ENCODE peak calls at places on chromosomes 11 and 22, in five cellular contexts. U is ecto neural progenitor cell; E is NCI-H1417; H is H7; C is stimulated activated CD4-positive, alpha-beta T cell treated with anti-CD3 and anti-CD28 coated beads, TNF-alpha, amount 100 ng/mL, for 24 hours. B is an unnamed sample.

GRCh38 chr11:23205156-23205871 is 345.0 kb upstream of the CCDC179 start:
- DNase-seq in C (no peak), U (no peak), E (no peak), H (no peak), B (no peak)

GRCh38 chr11:95593101-95593500 is 196.5 kb downstream of the FAM76B start:
- DNase-seq in E (no peak), C (no peak), H (no peak), U (no peak), B (no peak)

GRCh38 chr22:45125198-45125597 is 38.5 kb upstream of the NUP50 start:
- DNase-seq in C (no peak), H (no peak), E (no peak), U (no peak), B (no peak)

GRCh38 chr11:12389676-12390075 is 12.3 kb downstream of the PARVA start:
- DNase-seq in C (no peak), E (no peak), U (no peak), H (no peak), B (no peak)

GRCh38 chr11:108846009-108846408 is 181.1 kb downstream of the DDX10 start:
- DNase-seq in H (no peak), E (no peak), C (no peak), U (no peak), B (no peak)

GRCh38 chr22:50609599-50609998 is 9.0 kb downstream of the MAPK8IP2 start:
- DNase-seq in E (no peak), C (no peak), H (no peak), U (no peak), B (no peak)

GRCh38 chr11:117752721-117753237 is 44.2 kb downstream of the DSCAML1 start:
- DNase-seq in H (peak; percentile 37), C (no peak), U (no peak), E (no peak), B (no peak)

GRCh38 chr22:31089101-31090100 is 8.3 kb downstream of the SMTN start:
- DNase-seq in H (peak; percentile 89), C (no peak), U (peak; percentile 69), E (peak; percentile 12), B (no peak)

GRCh38 chr22:27554106-27554814 is 247.3 kb downstream of the MN1 start:
- DNase-seq in H (no peak), C (no peak), E (no peak), U (no peak), B (no peak)

GRCh38 chr11:123404626-123405025 is 25.4 kb upstream of the GRAMD1B start:
- DNase-seq in U (no peak), H (no peak), C (no peak), E (no peak), B (no peak)

B was measured in COR-L47.